ENCODE peak calls at places on chromosomes 5 and 9, in six cellular contexts. One of them, this sample, is unnamed.

GRCh38 chr9:31699836-31700235 is 684.6 kb upstream of the ACO1 start:
- ATAC-seq in CD8-positive, alpha-beta T cell: no peak
- ATAC-seq in PC-3: no peak
- ATAC-seq in heart right ventricle: no peak
- ATAC-seq in HCT116: no peak
- ATAC-seq in mucosa of descending colon: no peak
- ATAC-seq in this sample: no peak

GRCh38 chr5:68332546-68332945 is 117.0 kb downstream of the PIK3R1 start:
- ATAC-seq in CD8-positive, alpha-beta T cell: no peak
- ATAC-seq in PC-3: no peak
- ATAC-seq in heart right ventricle: no peak
- ATAC-seq in HCT116: no peak
- ATAC-seq in mucosa of descending colon: peak
- ATAC-seq in this sample: no peak

GRCh38 chr5:86557920-86558319 is 59.8 kb upstream of the COX7C start:
- ATAC-seq in CD8-positive, alpha-beta T cell: no peak
- ATAC-seq in PC-3: no peak
- ATAC-seq in heart right ventricle: no peak
- ATAC-seq in HCT116: no peak
- ATAC-seq in mucosa of descending colon: no peak
- ATAC-seq in this sample: no peak

GRCh38 chr5:93569295-93570164 is 11.5 kb downstream of the NR2F1-AS1 start:
- ATAC-seq in CD8-positive, alpha-beta T cell: no peak
- ATAC-seq in PC-3: no peak
- ATAC-seq in heart right ventricle: no peak
- ATAC-seq in HCT116: no peak
- ATAC-seq in mucosa of descending colon: no peak
- ATAC-seq in this sample: no peak

GRCh38 chr9:94771096-94771495 is 44.6 kb downstream of the AOPEP start:
- ATAC-seq in CD8-positive, alpha-beta T cell: no peak
- ATAC-seq in PC-3: no peak
- ATAC-seq in heart right ventricle: no peak
- ATAC-seq in HCT116: no peak
- ATAC-seq in mucosa of descending colon: no peak
- ATAC-seq in this sample: no peak

GRCh38 chr5:113262674-113263073 is 172.1 kb downstream of the TSSK1B start:
- ATAC-seq in CD8-positive, alpha-beta T cell: no peak
- ATAC-seq in PC-3: no peak
- ATAC-seq in heart right ventricle: no peak
- ATAC-seq in HCT116: no peak
- ATAC-seq in mucosa of descending colon: no peak
- ATAC-seq in this sample: no peak

GRCh38 chr5:135031813-135032612 is 2.0 kb downstream of the PITX1 start:
- ATAC-seq in CD8-positive, alpha-beta T cell: no peak
- ATAC-seq in PC-3: no peak
- ATAC-seq in heart right ventricle: no peak
- ATAC-seq in HCT116: no peak
- ATAC-seq in mucosa of descending colon: no peak
- ATAC-seq in this sample: no peak

GRCh38 chr9:113617550-113617949 is 154.0 kb downstream of the RGS3 start:
- ATAC-seq in CD8-positive, alpha-beta T cell: no peak
- ATAC-seq in PC-3: no peak
- ATAC-seq in heart right ventricle: no peak
- ATAC-seq in HCT116: no peak
- ATAC-seq in mucosa of descending colon: no peak
- ATAC-seq in this sample: no peak

GRCh38 chr5:76862986-76863385 is 13.2 kb downstream of the S100Z start:
- ATAC-seq in CD8-positive, alpha-beta T cell: no peak
- ATAC-seq in PC-3: no peak
- ATAC-seq in heart right ventricle: no peak
- ATAC-seq in HCT116: no peak
- ATAC-seq in mucosa of descending colon: peak
- ATAC-seq in this sample: no peak

GRCh38 chr5:50965621-50966362 is 299.4 kb downstream of the PARP8 start:
- ATAC-seq in CD8-positive, alpha-beta T cell: no peak
- ATAC-seq in PC-3: no peak
- ATAC-seq in heart right ventricle: no peak
- ATAC-seq in HCT116: no peak
- ATAC-seq in mucosa of descending colon: no peak
- ATAC-seq in this sample: no peak

GRCh38 chr5:16834029-16834428 is 102.1 kb downstream of the MYO10 start:
- ATAC-seq in CD8-positive, alpha-beta T cell: no peak
- ATAC-seq in PC-3: no peak
- ATAC-seq in heart right ventricle: no peak
- ATAC-seq in HCT116: no peak
- ATAC-seq in mucosa of descending colon: no peak
- ATAC-seq in this sample: no peak

GRCh38 chr9:133532937-133533668 is 1.4 kb upstream of the ADAMTSL2 start:
- ATAC-seq in CD8-positive, alpha-beta T cell: peak
- ATAC-seq in PC-3: peak
- ATAC-seq in heart right ventricle: peak
- ATAC-seq in HCT116: peak
- ATAC-seq in mucosa of descending colon: peak
- ATAC-seq in this sample: peak

GRCh38 chr5:82396871-82397514 is 118.8 kb upstream of the RPS23 start:
- ATAC-seq in CD8-positive, alpha-beta T cell: no peak
- ATAC-seq in PC-3: peak
- ATAC-seq in heart right ventricle: peak
- ATAC-seq in HCT116: peak
- ATAC-seq in mucosa of descending colon: peak
- ATAC-seq in this sample: peak

GRCh38 chr5:59607126-59607807 is 286.3 kb downstream of the PDE4D start:
- ATAC-seq in CD8-positive, alpha-beta T cell: no peak
- ATAC-seq in PC-3: no peak
- ATAC-seq in heart right ventricle: no peak
- ATAC-seq in HCT116: no peak
- ATAC-seq in mucosa of descending colon: no peak
- ATAC-seq in this sample: no peak

GRCh38 chr5:74342189-74342588 is 298.3 kb downstream of the ENC1 start:
- ATAC-seq in CD8-positive, alpha-beta T cell: no peak
- ATAC-seq in PC-3: peak
- ATAC-seq in heart right ventricle: no peak
- ATAC-seq in HCT116: no peak
- ATAC-seq in mucosa of descending colon: peak
- ATAC-seq in this sample: no peak

GRCh38 chr5:32307769-32308194 is 5.0 kb downstream of the MTMR12 start:
- ATAC-seq in CD8-positive, alpha-beta T cell: no peak
- ATAC-seq in PC-3: no peak
- ATAC-seq in heart right ventricle: no peak
- ATAC-seq in HCT116: no peak
- ATAC-seq in mucosa of descending colon: peak
- ATAC-seq in this sample: no peak

DNA sequence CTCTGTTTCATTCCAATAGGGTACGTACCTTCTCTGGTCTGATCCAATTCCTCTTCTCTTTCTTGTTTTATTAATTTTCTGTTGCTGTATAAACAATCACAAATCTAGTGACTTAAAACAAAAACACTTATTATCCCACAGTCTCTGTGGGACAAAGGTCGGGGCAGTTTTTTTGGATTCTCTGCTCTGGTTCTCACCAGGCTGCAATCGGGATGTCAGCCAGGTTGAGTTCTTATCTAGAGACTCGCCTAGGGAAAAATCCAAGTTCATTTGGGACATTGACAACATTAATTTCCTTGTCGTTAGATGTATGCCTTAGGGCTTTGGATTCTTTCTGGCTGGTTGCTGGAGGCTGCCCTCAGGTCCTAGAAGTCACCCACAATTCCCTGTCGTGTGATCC is 430.5 kb upstream of the RORB start:
- ATAC-seq in CD8-positive, alpha-beta T cell: no peak
- ATAC-seq in PC-3: no peak
- ATAC-seq in heart right ventricle: no peak
- ATAC-seq in HCT116: no peak
- ATAC-seq in mucosa of descending colon: no peak
- ATAC-seq in this sample: no peak
- TF ChIP-seq CTCF in CD8-positive, alpha-beta T cell: no peak
- TF ChIP-seq CTCF in PC-3: no peak
- TF ChIP-seq CTCF in heart right ventricle: no peak
- TF ChIP-seq CTCF in HCT116: no peak
- TF ChIP-seq CTCF in mucosa of descending colon: no peak
- TF ChIP-seq CTCF in this sample: no peak

GRCh38 chr9:124392254-124392653 is 23.0 kb downstream of the PSMB7 start:
- ATAC-seq in CD8-positive, alpha-beta T cell: no peak
- ATAC-seq in PC-3: no peak
- ATAC-seq in heart right ventricle: no peak
- ATAC-seq in HCT116: no peak
- ATAC-seq in mucosa of descending colon: no peak
- ATAC-seq in this sample: no peak

GRCh38 chr9:124388275-124389048 is 26.8 kb downstream of the PSMB7 start:
- ATAC-seq in CD8-positive, alpha-beta T cell: no peak
- ATAC-seq in PC-3: no peak
- ATAC-seq in heart right ventricle: peak
- ATAC-seq in HCT116: no peak
- ATAC-seq in mucosa of descending colon: no peak
- ATAC-seq in this sample: no peak

GRCh38 chr9:124389146-124389939 is 25.9 kb downstream of the PSMB7 start:
- ATAC-seq in CD8-positive, alpha-beta T cell: no peak
- ATAC-seq in PC-3: no peak
- ATAC-seq in heart right ventricle: no peak
- ATAC-seq in HCT116: no peak
- ATAC-seq in mucosa of descending colon: no peak
- ATAC-seq in this sample: no peak

GRCh38 chr9:124392855-124393460 is 22.3 kb downstream of the PSMB7 start:
- ATAC-seq in CD8-positive, alpha-beta T cell: no peak
- ATAC-seq in PC-3: peak
- ATAC-seq in heart right ventricle: no peak
- ATAC-seq in HCT116: peak
- ATAC-seq in mucosa of descending colon: peak
- ATAC-seq in this sample: no peak

GRCh38 chr9:124390812-124391658 is 24.2 kb downstream of the PSMB7 start:
- ATAC-seq in CD8-positive, alpha-beta T cell: no peak
- ATAC-seq in PC-3: peak
- ATAC-seq in heart right ventricle: no peak
- ATAC-seq in HCT116: no peak
- ATAC-seq in mucosa of descending colon: peak
- ATAC-seq in this sample: no peak
- H3K4me3 ChIP-seq in CD8-positive, alpha-beta T cell: no peak
- H3K4me3 ChIP-seq in PC-3: no peak
- H3K4me3 ChIP-seq in heart right ventricle: no peak
- H3K4me3 ChIP-seq in HCT116: no peak
- H3K4me3 ChIP-seq in mucosa of descending colon: no peak
- H3K4me3 ChIP-seq in this sample: no peak

GRCh38 chr9:18825775-18826174 is 207.2 kb downstream of the SAXO1 start:
- ATAC-seq in CD8-positive, alpha-beta T cell: no peak
- ATAC-seq in PC-3: no peak
- ATAC-seq in heart right ventricle: no peak
- ATAC-seq in HCT116: no peak
- ATAC-seq in mucosa of descending colon: no peak
- ATAC-seq in this sample: no peak

GRCh38 chr9:18821794-18822193 is 211.2 kb downstream of the SAXO1 start:
- ATAC-seq in CD8-positive, alpha-beta T cell: no peak
- ATAC-seq in PC-3: peak
- ATAC-seq in heart right ventricle: no peak
- ATAC-seq in HCT116: no peak
- ATAC-seq in mucosa of descending colon: peak
- ATAC-seq in this sample: no peak

GRCh38 chr9:18822850-18823249 is 210.2 kb downstream of the SAXO1 start:
- ATAC-seq in CD8-positive, alpha-beta T cell: no peak
- ATAC-seq in PC-3: no peak
- ATAC-seq in heart right ventricle: no peak
- ATAC-seq in HCT116: no peak
- ATAC-seq in mucosa of descending colon: peak
- ATAC-seq in this sample: no peak

GRCh38 chr9:18826248-18826647 is 206.8 kb downstream of the SAXO1 start:
- ATAC-seq in CD8-positive, alpha-beta T cell: no peak
- ATAC-seq in PC-3: no peak
- ATAC-seq in heart right ventricle: no peak
- ATAC-seq in HCT116: no peak
- ATAC-seq in mucosa of descending colon: no peak
- ATAC-seq in this sample: no peak

DNA sequence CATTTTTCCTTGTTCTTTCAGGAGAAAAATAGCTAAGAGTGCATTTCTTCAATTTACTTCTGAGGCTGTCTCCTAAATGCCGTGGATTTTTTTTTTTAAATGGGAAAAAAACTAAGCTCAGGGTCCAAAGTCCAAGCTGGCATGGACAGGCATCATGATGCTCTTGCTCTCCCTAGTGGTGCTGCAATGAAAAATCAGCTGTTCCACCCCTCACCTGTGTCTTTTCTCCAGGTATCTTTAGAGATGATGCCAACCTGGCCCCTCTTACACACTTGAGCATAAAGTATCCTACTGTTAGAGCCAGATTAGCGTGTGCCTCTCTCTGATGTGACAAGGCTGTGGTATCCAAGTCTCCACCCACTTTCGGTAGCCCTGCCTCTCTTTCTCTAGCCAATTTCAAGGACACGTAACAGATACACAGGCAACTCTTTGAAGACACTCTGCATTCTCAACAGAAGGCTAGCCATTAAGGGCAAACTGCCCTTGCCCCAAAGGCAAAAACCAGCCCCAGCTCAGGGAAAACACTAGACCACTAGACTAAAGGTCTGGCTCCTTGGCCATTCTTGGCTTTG is 208.8 kb downstream of the SAXO1 start:
- ATAC-seq in CD8-positive, alpha-beta T cell: no peak
- ATAC-seq in PC-3: peak
- ATAC-seq in heart right ventricle: peak
- ATAC-seq in HCT116: peak
- ATAC-seq in mucosa of descending colon: peak
- ATAC-seq in this sample: no peak
- TF ChIP-seq CTCF in CD8-positive, alpha-beta T cell: no peak
- TF ChIP-seq CTCF in PC-3: peak
- TF ChIP-seq CTCF in heart right ventricle: no peak
- TF ChIP-seq CTCF in HCT116: peak
- TF ChIP-seq CTCF in mucosa of descending colon: no peak
- TF ChIP-seq CTCF in this sample: no peak

GRCh38 chr9:20356392-20357206 is 265.7 kb downstream of the MLLT3 start:
- ATAC-seq in CD8-positive, alpha-beta T cell: peak
- ATAC-seq in PC-3: peak
- ATAC-seq in heart right ventricle: peak
- ATAC-seq in HCT116: peak
- ATAC-seq in mucosa of descending colon: peak
- ATAC-seq in this sample: peak
- H3K4me3 ChIP-seq in CD8-positive, alpha-beta T cell: no peak
- H3K4me3 ChIP-seq in PC-3: peak
- H3K4me3 ChIP-seq in heart right ventricle: peak
- H3K4me3 ChIP-seq in HCT116: no peak
- H3K4me3 ChIP-seq in mucosa of descending colon: no peak
- H3K4me3 ChIP-seq in this sample: peak

GRCh38 chr5:33375900-33376299 is 64.9 kb upstream of the TARS1 start:
- ATAC-seq in CD8-positive, alpha-beta T cell: no peak
- ATAC-seq in PC-3: no peak
- ATAC-seq in heart right ventricle: peak
- ATAC-seq in HCT116: no peak
- ATAC-seq in mucosa of descending colon: no peak
- ATAC-seq in this sample: no peak

GRCh38 chr5:33381243-33381642 is 59.5 kb upstream of the TARS1 start:
- ATAC-seq in CD8-positive, alpha-beta T cell: no peak
- ATAC-seq in PC-3: no peak
- ATAC-seq in heart right ventricle: no peak
- ATAC-seq in HCT116: no peak
- ATAC-seq in mucosa of descending colon: no peak
- ATAC-seq in this sample: no peak

GRCh38 chr5:33379757-33380156 is 61.0 kb upstream of the TARS1 start:
- ATAC-seq in CD8-positive, alpha-beta T cell: no peak
- ATAC-seq in PC-3: no peak
- ATAC-seq in heart right ventricle: no peak
- ATAC-seq in HCT116: peak
- ATAC-seq in mucosa of descending colon: peak
- ATAC-seq in this sample: no peak
- TF ChIP-seq CTCF in CD8-positive, alpha-beta T cell: no peak
- TF ChIP-seq CTCF in PC-3: peak
- TF ChIP-seq CTCF in heart right ventricle: peak
- TF ChIP-seq CTCF in HCT116: peak
- TF ChIP-seq CTCF in mucosa of descending colon: no peak
- TF ChIP-seq CTCF in this sample: no peak